ENCODE peak calls at places on chromosomes 11 and 22, in five cellular contexts. E is nucleus accumbens; L is activated CD4-positive, alpha-beta T cell treated with anti-CD3 and anti-CD28 coated beads, Interleukin-2, amount 10 ng/mL, durations not matched to agents 24 days and 14 days; T is activated T-helper 2 cell treated with anti-CD3 and anti-CD28 coated beads, Interferon-gamma antibody, Interleukin-2, Interleukin-4, amounts not matched to agents 10 μg/mL and 5 μg/mL and 100 μg/mL, durations not matched to agents 14 hours and 24 hours and 36 hours; C is smooth muscle cell of the brain vasculature. K is an unnamed sample.

GRCh38 chr11:84800755-84801346 is 826.3 kb downstream of the DLG2 start:
- DNase-seq in E (no peak), L (no peak), T (no peak), C (peak), K (no peak)

GRCh38 chr11:68266121-68266891 is 5.5 kb downstream of the C11orf24 start:
- DNase-seq in E (no peak), L (no peak), T (no peak), C (no peak), K (no peak)

GRCh38 chr11:2089536-2090165 is 49.5 kb downstream of the IGF2 start:
- DNase-seq in E (no peak), L (peak), T (peak), C (no peak), K (no peak)

GRCh38 chr11:117919326-117920275 is 9.6 kb downstream of the TMPRSS13 start:
- DNase-seq in E (no peak), L (peak), T (no peak), C (no peak), K (no peak)

GRCh38 chr22:35568751-35569725 is 28.4 kb downstream of the RASD2 start:
- DNase-seq in E (no peak), L (no peak), T (no peak), C (no peak), K (no peak)

GRCh38 chr11:130916910-130917309 is 631 bp upstream of the SNX19 start:
- DNase-seq in E (no peak), L (no peak), T (no peak), C (no peak), K (no peak)

GRCh38 chr22:19019029-19019678 is 83.1 kb upstream of the PRODH start:
- DNase-seq in E (no peak), L (no peak), T (no peak), C (no peak), K (no peak)

GRCh38 chr11:58629857-58630256 is 7.4 kb downstream of the CNTF start:
- DNase-seq in E (no peak), L (peak), T (no peak), C (no peak), K (no peak)

GRCh38 chr11:133064152-133064877 is 468.0 kb downstream of the OPCML start:
- DNase-seq in E (peak), L (no peak), T (no peak), C (no peak), K (no peak)

GRCh38 chr11:61270354-61271070 is 24.6 kb downstream of the VWCE start:
- DNase-seq in E (no peak), L (peak), T (no peak), C (no peak), K (no peak)

GRCh38 chr11:133908827-133909226 is 47.9 kb downstream of the IGSF9B start:
- DNase-seq in E (no peak), L (no peak), T (no peak), C (no peak), K (no peak)

GRCh38 chr11:73931951-73932350 is 18.9 kb upstream of the DNAJB13 start:
- DNase-seq in E (no peak), L (no peak), T (no peak), C (no peak), K (no peak)

GRCh38 chr11:116078101-116078561 is 573.9 kb upstream of the CADM1 start:
- DNase-seq in E (no peak), L (no peak), T (no peak), C (no peak), K (no peak)

GRCh38 chr11:67280791-67281551 is 8.1 kb upstream of the ANKRD13D start:
- DNase-seq in E (no peak), L (no peak), T (no peak), C (no peak), K (no peak)

GRCh38 chr11:32751381-32751780 is 43.1 kb downstream of the CCDC73 start:
- DNase-seq in E (no peak), L (no peak), T (no peak), C (no peak), K (no peak)

GRCh38 chr11:44983786-44984185 is 33.1 kb upstream of the TP53I11 start:
- DNase-seq in E (no peak), L (no peak), T (no peak), C (no peak), K (no peak)

GRCh38 chr11:64728757-64729365 is 5.9 kb upstream of the NRXN2 start:
- DNase-seq in E (no peak), L (no peak), T (no peak), C (no peak), K (no peak)

GRCh38 chr11:35487532-35488078 is 37.8 kb downstream of the PAMR1 start:
- DNase-seq in E (no peak), L (no peak), T (no peak), C (no peak), K (no peak)

GRCh38 chr22:29493636-29494035 is 13.6 kb downstream of the NEFH start:
- DNase-seq in E (no peak), L (no peak), T (no peak), C (no peak), K (no peak)

GRCh38 chr22:37425369-37425768 is 1.9 kb downstream of the ELFN2 start:
- DNase-seq in E (no peak), L (no peak), T (no peak), C (no peak), K (no peak)

GRCh38 chr11:13717331-13717730 is 48.9 kb downstream of the FAR1 start:
- DNase-seq in E (no peak), L (no peak), T (no peak), C (peak), K (peak)

GRCh38 chr11:26149585-26149984 is 182.3 kb upstream of the ANO3 start:
- DNase-seq in E (no peak), L (no peak), T (no peak), C (no peak), K (no peak)

GRCh38 chr11:1060885-1061616 is 13.6 kb upstream of the MUC2 start:
- DNase-seq in E (no peak), L (no peak), T (no peak), C (no peak), K (no peak)

GRCh38 chr22:27919222-27919942 is at the start of gene PITPNB:
- DNase-seq in E (peak), L (peak), T (peak), C (peak), K (peak)

GRCh38 chr11:114296190-114296978 is at the start of gene NNMT:
- DNase-seq in E (no peak), L (no peak), T (no peak), C (peak), K (peak)

GRCh38 chr11:10731064-10731680 is 19.9 kb upstream of the CTR9 start:
- DNase-seq in E (no peak), L (no peak), T (no peak), C (no peak), K (no peak)

GRCh38 chr22:38180841-38181452 is 683 bp downstream of the PLA2G6 start:
- DNase-seq in E (peak), L (peak), T (peak), C (no peak), K (no peak)

GRCh38 chr11:94553938-94554337 is 10.2 kb downstream of the FUT4 start:
- DNase-seq in E (no peak), L (no peak), T (no peak), C (no peak), K (no peak)

GRCh38 chr11:6443269-6444003 is 2.6 kb upstream of the HPX start:
- DNase-seq in E (peak), L (peak), T (peak), C (no peak), K (peak)

GRCh38 chr11:832529-833113 is at the start of gene CD151:
- DNase-seq in E (no peak), L (peak), T (no peak), C (no peak), K (no peak)

GRCh38 chr11:96188625-96189006 is 154.4 kb downstream of the MAML2 start:
- DNase-seq in E (no peak), L (peak), T (peak), C (no peak), K (peak)

GRCh38 chr11:14336507-14337503 is 22.2 kb downstream of the RRAS2 start:
- DNase-seq in E (no peak), L (peak), T (no peak), C (peak), K (no peak)

GRCh38 chr22:48434156-48434867 is 1393.4 kb downstream of the BRD1 start:
- DNase-seq in E (no peak), L (no peak), T (no peak), C (no peak), K (no peak)

GRCh38 chr22:40908895-40909294 is 42.3 kb upstream of the RBX1 start:
- DNase-seq in E (no peak), L (no peak), T (no peak), C (no peak), K (no peak)

GRCh38 chr11:9280655-9281301 is 15.6 kb upstream of the DENND5A start:
- DNase-seq in E (no peak), L (peak), T (peak), C (peak), K (no peak)

GRCh38 chr11:116901211-116901610 is 63.8 kb upstream of the APOA1 start:
- DNase-seq in E (no peak), L (no peak), T (no peak), C (no peak), K (no peak)

GRCh38 chr11:27431808-27432207 is 40.8 kb downstream of the LGR4 start:
- DNase-seq in E (no peak), L (no peak), T (no peak), C (no peak), K (no peak)

GRCh38 chr11:58178444-58178843 is 10.4 kb upstream of the OR9Q2 start:
- DNase-seq in E (no peak), L (no peak), T (no peak), C (no peak), K (no peak)

K was measured in pulmonary artery endothelial cell.